ENCODE peak calls at places on chromosome 7, in four cellular contexts. D is K562, V is WTC11, R is GM12878. B is an unnamed sample.
A peak's percentile ranks its signal among the peaks of the same experiment; 100 is the strongest.

GRCh38 chr7:155336812-155337602 is 39.3 kb downstream of the INSIG1 start:
- DNase-seq in D (no peak), V (no peak), R (no peak), B (no peak)

GRCh38 chr7:67696878-67697277 is 700.2 kb downstream of the TYW1 start:
- DNase-seq in D (no peak), V (no peak), R (no peak), B (no peak)

GRCh38 chr7:41315764-41316163 is 387.1 kb downstream of the INHBA start:
- DNase-seq in D (no peak), V (peak; percentile 77), R (no peak), B (peak; percentile 66)

GRCh38 chr7:16652888-16653287 is 6.9 kb downstream of the BZW2 start:
- DNase-seq in D (no peak), V (no peak), R (no peak), B (no peak)

GRCh38 chr7:33243319-33243881 is 114.0 kb downstream of the BBS9 start:
- DNase-seq in D (peak; percentile 53), V (no peak), R (no peak), B (peak; percentile 74)

GRCh38 chr7:18087687-18088078 is 60.0 kb upstream of the PRPS1L1 start:
- DNase-seq in D (peak; percentile 9), V (peak; percentile 34), R (no peak), B (peak; percentile 61)

GRCh38 chr7:45610660-45611299 is 36.6 kb downstream of the ADCY1 start:
- DNase-seq in D (no peak), V (no peak), R (no peak), B (no peak)

GRCh38 chr7:155856656-155857055 is 44.4 kb upstream of the SHH start:
- DNase-seq in D (no peak), V (no peak), R (no peak), B (no peak)

GRCh38 chr7:139774376-139774775 is 3.4 kb downstream of the HIPK2 start:
- DNase-seq in D (no peak), V (no peak), R (no peak), B (no peak)

GRCh38 chr7:3063016-3063753 is 19.5 kb upstream of the CARD11 start:
- DNase-seq in D (no peak), V (no peak), R (no peak), B (no peak)

DNA sequence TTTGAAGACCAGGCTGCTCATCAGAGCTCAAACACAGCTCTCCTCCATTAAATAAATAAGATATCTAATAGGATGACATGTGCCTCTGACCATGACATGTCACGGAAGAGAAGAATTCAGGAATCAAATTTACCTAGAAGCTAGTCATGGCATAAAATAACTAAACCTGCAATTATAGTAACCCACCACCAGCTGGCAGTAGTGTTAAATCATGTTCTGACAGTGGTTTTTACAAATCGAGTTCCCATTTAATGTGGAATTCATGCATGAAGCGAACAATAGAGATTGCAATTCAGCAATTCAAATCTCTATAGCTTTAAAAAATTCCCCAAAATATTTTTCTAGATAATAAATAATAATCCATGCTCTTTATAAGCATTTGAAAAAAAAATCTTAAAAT is 74.6 kb upstream of the IKZF1 start:
- DNase-seq in D (peak; percentile 62), V (no peak), R (no peak), B (peak; percentile 61)
- TF ChIP-seq CREB1 in D (no peak), V (no peak), R (no peak), B (no peak)

DNA sequence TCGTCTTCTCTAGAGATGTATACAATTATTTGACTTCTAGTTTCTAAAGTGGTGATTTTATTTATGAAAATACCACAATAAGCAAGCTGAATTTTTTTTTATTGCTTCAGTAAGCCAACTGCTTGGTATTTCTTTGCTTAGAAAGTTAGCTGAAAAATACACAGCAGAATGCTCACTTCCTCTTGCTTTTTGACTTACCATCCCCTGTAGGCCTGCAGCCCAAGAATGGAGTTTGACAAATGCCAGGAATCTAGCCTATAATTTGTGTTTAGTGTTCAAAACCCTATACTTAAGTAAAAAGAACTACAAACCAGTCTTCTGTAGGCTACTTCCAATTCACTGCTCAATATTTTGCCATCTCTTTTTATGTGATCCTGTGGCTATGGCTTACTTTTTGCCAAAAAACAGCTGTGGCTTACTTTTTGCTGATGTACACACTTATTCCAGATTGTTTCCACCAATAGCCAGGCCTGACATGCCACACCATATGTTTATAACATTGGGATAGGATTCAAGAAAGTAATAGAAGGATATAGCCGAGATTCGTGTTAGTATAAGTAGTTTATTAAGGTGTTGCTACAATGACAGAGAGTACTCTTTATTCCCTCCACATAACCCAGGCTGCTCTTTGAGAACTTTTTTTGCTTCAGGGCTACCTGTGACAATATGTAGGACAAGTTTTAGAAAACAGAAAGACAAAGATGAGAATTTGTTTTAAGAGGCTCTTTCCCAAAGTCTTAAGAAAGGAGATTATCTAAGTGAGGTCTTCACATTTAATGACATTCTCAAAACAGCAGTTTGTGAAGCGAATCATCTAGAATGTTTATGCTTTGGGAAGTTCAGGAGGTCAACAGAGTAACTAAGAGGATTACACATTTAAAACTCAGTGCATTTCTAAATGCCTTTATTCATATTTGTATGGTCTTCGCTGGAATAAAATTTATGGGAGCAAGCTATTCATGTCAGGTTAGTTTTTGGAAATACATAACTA is 263.9 kb upstream of the FZD1 start:
- DNase-seq in D (no peak), V (no peak), R (no peak), B (no peak)
- TF ChIP-seq CREB1 in D (no peak), V (no peak), R (no peak), B (no peak)

GRCh38 chr7:88759216-88759955 is at the start of gene ZNF804B:
- DNase-seq in D (peak; percentile 52), V (peak; percentile 74), R (no peak), B (peak; percentile 74)
- TF ChIP-seq CREB1 in D (no peak), V (no peak), R (no peak), B (peak; percentile 12)

GRCh38 chr7:71625534-71625933 is 493.6 kb downstream of the GALNT17 start:
- DNase-seq in D (no peak), V (no peak), R (no peak), B (no peak)
- TF ChIP-seq CREB1 in D (no peak), V (no peak), R (no peak), B (no peak)

GRCh38 chr7:514651-515598 is 4.7 kb downstream of the PDGFA start:
- DNase-seq in D (no peak), V (peak; percentile 78), R (no peak), B (peak; percentile 85)
- TF ChIP-seq CREB1 in D (no peak), V (no peak), R (no peak), B (no peak)